ENCODE peak calls at places on chromosome 7, in five cellular contexts. O is BE2C, N is substantia nigra, V is fibroblast of gingiva, F is mesendoderm. P is an unnamed sample.

GRCh38 chr7:112550468-112551060 is 69.8 kb downstream of the LSMEM1 start:
- DNase-seq in V (peak; percentile 58), F (peak; percentile 70), N (no peak), O (peak; percentile 49), P (peak; percentile 42)

GRCh38 chr7:97133166-97133565 is 15.7 kb downstream of the SDHAF3 start:
- DNase-seq in O (no peak), N (no peak), F (no peak), V (no peak), P (peak; percentile 9)

GRCh38 chr7:133795061-133795460 is 332.1 kb upstream of the LRGUK start:
- DNase-seq in V (no peak), O (no peak), F (no peak), N (no peak), P (no peak)

GRCh38 chr7:149529136-149529718 is 31.6 kb upstream of the ZNF746 start:
- DNase-seq in N (no peak), F (peak; percentile 12), O (no peak), V (no peak), P (peak; percentile 21)

GRCh38 chr7:157432957-157433576 is 96.3 kb downstream of the DNAJB6 start:
- DNase-seq in O (peak; percentile 51), V (no peak), F (no peak), N (peak; percentile 11), P (peak; percentile 62)

GRCh38 chr7:73358590-73359275 is 30.8 kb downstream of the FKBP6 start:
- DNase-seq in N (no peak), V (no peak), O (no peak), F (no peak), P (no peak)

GRCh38 chr7:43135129-43135528 is 22.7 kb downstream of the HECW1 start:
- DNase-seq in O (no peak), N (no peak), F (peak; percentile 92), V (no peak), P (no peak)

GRCh38 chr7:47938574-47939165 is 9.6 kb downstream of the PKD1L1 start:
- DNase-seq in V (no peak), O (no peak), N (no peak), F (peak; percentile 44), P (no peak)

GRCh38 chr7:155470686-155471638 is 13.0 kb downstream of the EN2 start:
- DNase-seq in O (no peak), V (no peak), N (no peak), F (no peak), P (no peak)

GRCh38 chr7:95396136-95397032 is at the start of gene PON3:
- DNase-seq in F (peak; percentile 16), V (no peak), O (no peak), N (no peak), P (no peak)

GRCh38 chr7:154690411-154690810 is 312.5 kb downstream of the PAXIP1 start:
- DNase-seq in O (no peak), N (no peak), F (peak; percentile 11), V (no peak), P (no peak)

P was measured in neural progenitor cell.